ENCODE peak calls at places on chromosomes 5 and 9, in four cellular contexts. H, L, Q and D are unnamed samples.

GRCh38 chr5:171264842-171265241 is 44.2 kb upstream of the TLX3 start:
- DNase-seq in H (no peak), L (no peak), Q (no peak), D (no peak)

GRCh38 chr9:136313111-136314055 is 9.5 kb upstream of the CCDC187 start:
- DNase-seq in H (no peak), L (no peak), Q (no peak), D (no peak)

GRCh38 chr5:40198736-40199135 is 481.0 kb upstream of the PTGER4 start:
- DNase-seq in H (no peak), L (peak), Q (no peak), D (no peak)

GRCh38 chr5:131361677-131362315 is 97.9 kb downstream of the CDC42SE2 start:
- DNase-seq in H (no peak), L (no peak), Q (no peak), D (no peak)

GRCh38 chr9:108586451-108586850 is 269.3 kb downstream of the ACTL7B start:
- DNase-seq in H (no peak), L (no peak), Q (no peak), D (no peak)

GRCh38 chr9:111456536-111456935 is 27.6 kb downstream of the ECPAS start:
- DNase-seq in H (no peak), L (no peak), Q (no peak), D (no peak)

GRCh38 chr9:38641985-38642864 is 21.8 kb upstream of the ANKRD18A start:
- DNase-seq in H (no peak), L (no peak), Q (no peak), D (no peak)

GRCh38 chr9:129006328-129007034 is 21.6 kb downstream of the SH3GLB2 start:
- DNase-seq in H (peak), L (peak), Q (peak), D (no peak)

GRCh38 chr5:15889001-15889400 is 290.6 kb downstream of the MARCHF11 start:
- DNase-seq in H (no peak), L (no peak), Q (no peak), D (no peak)

GRCh38 chr9:123157216-123157615 is 111.2 kb downstream of the STRBP start:
- DNase-seq in H (no peak), L (no peak), Q (no peak), D (no peak)

GRCh38 chr9:14441976-14442651 is 128.2 kb upstream of the NFIB start:
- DNase-seq in H (no peak), L (no peak), Q (no peak), D (no peak)

GRCh38 chr9:124088476-124088837 is 76.9 kb downstream of the LHX2 start:
- DNase-seq in H (no peak), L (no peak), Q (peak), D (no peak)